ENCODE peak calls at places on chromosome 6, in seven cellular contexts. One of them, this sample, is unnamed.

GRCh38 chr6:167688123-167688522 is 138.6 kb upstream of the AFDN start:
- DNase-seq in pancreas: no peak
- DNase-seq in ovary: no peak
- DNase-seq in breast epithelium: no peak
- DNase-seq in CD4-positive, alpha-beta T cell: no peak
- DNase-seq in CD8-positive, alpha-beta T cell: no peak
- DNase-seq in ascending aorta: no peak
- DNase-seq in this sample: no peak

GRCh38 chr6:131669891-131670290 is 31.3 kb downstream of the OR2A4 start:
- DNase-seq in pancreas: no peak
- DNase-seq in ovary: no peak
- DNase-seq in breast epithelium: no peak
- DNase-seq in CD4-positive, alpha-beta T cell: no peak
- DNase-seq in CD8-positive, alpha-beta T cell: no peak
- DNase-seq in ascending aorta: no peak
- DNase-seq in this sample: no peak

GRCh38 chr6:7389451-7390217 is at the start of the genes CAGE1 and RIOK1:
- DNase-seq in pancreas: peak; percentile 97
- DNase-seq in ovary: peak; percentile 96
- DNase-seq in breast epithelium: peak; percentile 94
- DNase-seq in CD4-positive, alpha-beta T cell: peak; percentile 89
- DNase-seq in CD8-positive, alpha-beta T cell: peak; percentile 96
- DNase-seq in ascending aorta: peak; percentile 85
- DNase-seq in this sample: peak; percentile 95

GRCh38 chr6:146803601-146804000 is 204.8 kb downstream of the ADGB start:
- DNase-seq in pancreas: peak; percentile 56
- DNase-seq in ovary: peak; percentile 46
- DNase-seq in breast epithelium: no peak
- DNase-seq in CD4-positive, alpha-beta T cell: no peak
- DNase-seq in CD8-positive, alpha-beta T cell: no peak
- DNase-seq in ascending aorta: no peak
- DNase-seq in this sample: no peak

GRCh38 chr6:49923826-49924225 is 40.1 kb downstream of the DEFB114 start:
- DNase-seq in pancreas: no peak
- DNase-seq in ovary: no peak
- DNase-seq in breast epithelium: no peak
- DNase-seq in CD4-positive, alpha-beta T cell: no peak
- DNase-seq in CD8-positive, alpha-beta T cell: no peak
- DNase-seq in ascending aorta: no peak
- DNase-seq in this sample: no peak

GRCh38 chr6:113449051-113449450 is 408.1 kb upstream of the MARCKS start:
- DNase-seq in pancreas: no peak
- DNase-seq in ovary: no peak
- DNase-seq in breast epithelium: no peak
- DNase-seq in CD4-positive, alpha-beta T cell: no peak
- DNase-seq in CD8-positive, alpha-beta T cell: no peak
- DNase-seq in ascending aorta: no peak
- DNase-seq in this sample: peak; percentile 19

GRCh38 chr6:6661191-6661590 is 72.7 kb downstream of the LY86 start:
- DNase-seq in pancreas: no peak
- DNase-seq in ovary: no peak
- DNase-seq in breast epithelium: no peak
- DNase-seq in CD4-positive, alpha-beta T cell: no peak
- DNase-seq in CD8-positive, alpha-beta T cell: no peak
- DNase-seq in ascending aorta: no peak
- DNase-seq in this sample: no peak

GRCh38 chr6:36758516-36759176 is 61.0 kb downstream of the RAB44 start:
- DNase-seq in pancreas: no peak
- DNase-seq in ovary: no peak
- DNase-seq in breast epithelium: no peak
- DNase-seq in CD4-positive, alpha-beta T cell: no peak
- DNase-seq in CD8-positive, alpha-beta T cell: no peak
- DNase-seq in ascending aorta: no peak
- DNase-seq in this sample: no peak

GRCh38 chr6:3624268-3625136 is 127.0 kb downstream of the PXDC1 start:
- DNase-seq in pancreas: no peak
- DNase-seq in ovary: no peak
- DNase-seq in breast epithelium: peak; percentile 14
- DNase-seq in CD4-positive, alpha-beta T cell: no peak
- DNase-seq in CD8-positive, alpha-beta T cell: peak; percentile 40
- DNase-seq in ascending aorta: no peak
- DNase-seq in this sample: no peak

GRCh38 chr6:52245425-52245824 is 1.1 kb upstream of the IL17F start:
- DNase-seq in pancreas: no peak
- DNase-seq in ovary: no peak
- DNase-seq in breast epithelium: no peak
- DNase-seq in CD4-positive, alpha-beta T cell: no peak
- DNase-seq in CD8-positive, alpha-beta T cell: no peak
- DNase-seq in ascending aorta: no peak
- DNase-seq in this sample: no peak

GRCh38 chr6:90434096-90434495 is 137.5 kb upstream of the BACH2 start:
- DNase-seq in pancreas: no peak
- DNase-seq in ovary: no peak
- DNase-seq in breast epithelium: no peak
- DNase-seq in CD4-positive, alpha-beta T cell: no peak
- DNase-seq in CD8-positive, alpha-beta T cell: no peak
- DNase-seq in ascending aorta: no peak
- DNase-seq in this sample: no peak

DNA sequence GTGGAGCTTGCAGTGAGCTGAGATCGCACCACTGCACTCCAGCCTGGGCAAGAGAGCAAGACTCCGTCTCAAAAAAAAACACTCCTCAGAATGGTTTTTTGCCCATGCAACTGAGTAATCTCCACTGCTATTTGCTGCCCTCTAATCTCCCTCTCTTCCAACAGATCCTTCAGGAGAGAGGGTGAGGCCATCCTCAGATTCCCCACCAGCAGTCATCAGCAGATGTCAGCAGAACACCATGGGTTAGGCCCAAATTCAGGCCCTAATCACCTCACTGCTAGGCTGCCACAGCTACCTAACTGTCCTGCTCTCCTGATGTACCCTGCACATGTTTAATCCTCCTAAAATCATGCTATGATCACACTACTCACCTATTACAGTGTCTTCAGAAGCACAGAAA is 63.2 kb upstream of the BEND6 start:
- DNase-seq in pancreas: no peak
- DNase-seq in ovary: no peak
- DNase-seq in breast epithelium: no peak
- DNase-seq in CD4-positive, alpha-beta T cell: no peak
- DNase-seq in CD8-positive, alpha-beta T cell: no peak
- DNase-seq in ascending aorta: no peak
- DNase-seq in this sample: no peak
- TF ChIP-seq CTCF in pancreas: no peak
- TF ChIP-seq CTCF in ovary: no peak
- TF ChIP-seq CTCF in breast epithelium: no peak
- TF ChIP-seq CTCF in CD4-positive, alpha-beta T cell: no peak
- TF ChIP-seq CTCF in CD8-positive, alpha-beta T cell: no peak
- TF ChIP-seq CTCF in ascending aorta: no peak
- TF ChIP-seq CTCF in this sample: no peak

GRCh38 chr6:170445487-170445886 is 107.6 kb downstream of the PSMB1 start:
- DNase-seq in pancreas: no peak
- DNase-seq in ovary: no peak
- DNase-seq in breast epithelium: no peak
- DNase-seq in CD4-positive, alpha-beta T cell: no peak
- DNase-seq in CD8-positive, alpha-beta T cell: peak; percentile 38
- DNase-seq in ascending aorta: no peak
- DNase-seq in this sample: no peak

GRCh38 chr6:170443151-170443662 is 109.9 kb downstream of the PSMB1 start:
- DNase-seq in pancreas: no peak
- DNase-seq in ovary: no peak
- DNase-seq in breast epithelium: no peak
- DNase-seq in CD4-positive, alpha-beta T cell: no peak
- DNase-seq in CD8-positive, alpha-beta T cell: peak; percentile 45
- DNase-seq in ascending aorta: no peak
- DNase-seq in this sample: no peak

GRCh38 chr6:170444811-170445211 is 108.3 kb downstream of the PSMB1 start:
- DNase-seq in pancreas: no peak
- DNase-seq in ovary: no peak
- DNase-seq in breast epithelium: no peak
- DNase-seq in CD4-positive, alpha-beta T cell: no peak
- DNase-seq in CD8-positive, alpha-beta T cell: no peak
- DNase-seq in ascending aorta: no peak
- DNase-seq in this sample: no peak

GRCh38 chr6:170442596-170442995 is 110.5 kb downstream of the PSMB1 start:
- DNase-seq in pancreas: no peak
- DNase-seq in ovary: no peak
- DNase-seq in breast epithelium: no peak
- DNase-seq in CD4-positive, alpha-beta T cell: no peak
- DNase-seq in CD8-positive, alpha-beta T cell: peak; percentile 21
- DNase-seq in ascending aorta: no peak
- DNase-seq in this sample: no peak

DNA sequence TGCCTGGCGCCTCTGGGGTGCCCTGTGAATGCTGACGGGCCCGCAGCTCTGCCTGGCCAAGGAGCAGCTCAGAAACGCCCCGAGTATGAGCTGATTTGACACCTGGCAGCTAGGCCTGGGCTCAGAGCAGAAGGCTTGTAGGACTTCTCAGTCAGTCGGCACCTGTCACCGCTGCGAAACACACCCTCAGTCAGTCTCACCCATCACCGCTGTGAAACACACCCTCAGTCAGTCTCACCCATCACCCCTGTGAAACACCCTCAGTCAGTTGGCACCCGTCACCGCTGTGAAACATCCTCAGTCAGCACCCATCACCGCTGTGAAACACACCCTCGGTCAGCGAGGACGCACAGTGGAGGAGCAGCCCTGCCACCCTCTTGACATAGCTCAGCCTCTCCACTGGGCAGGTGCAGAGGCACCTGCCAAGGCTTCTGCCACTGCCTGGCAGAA is 109.0 kb downstream of the PSMB1 start:
- DNase-seq in pancreas: no peak
- DNase-seq in ovary: no peak
- DNase-seq in breast epithelium: no peak
- DNase-seq in CD4-positive, alpha-beta T cell: no peak
- DNase-seq in CD8-positive, alpha-beta T cell: peak; percentile 49
- DNase-seq in ascending aorta: no peak
- DNase-seq in this sample: no peak
- H3K27ac ChIP-seq in pancreas: no peak overlapping the region
- H3K27ac ChIP-seq in ovary: no peak overlapping the region
- H3K27ac ChIP-seq in breast epithelium: no peak overlapping the region
- H3K27ac ChIP-seq in CD4-positive, alpha-beta T cell: no peak overlapping the region
- H3K27ac ChIP-seq in CD8-positive, alpha-beta T cell: no peak overlapping the region
- H3K27ac ChIP-seq in ascending aorta: no peak overlapping the region
- H3K27ac ChIP-seq in this sample: no peak overlapping the region

DNA sequence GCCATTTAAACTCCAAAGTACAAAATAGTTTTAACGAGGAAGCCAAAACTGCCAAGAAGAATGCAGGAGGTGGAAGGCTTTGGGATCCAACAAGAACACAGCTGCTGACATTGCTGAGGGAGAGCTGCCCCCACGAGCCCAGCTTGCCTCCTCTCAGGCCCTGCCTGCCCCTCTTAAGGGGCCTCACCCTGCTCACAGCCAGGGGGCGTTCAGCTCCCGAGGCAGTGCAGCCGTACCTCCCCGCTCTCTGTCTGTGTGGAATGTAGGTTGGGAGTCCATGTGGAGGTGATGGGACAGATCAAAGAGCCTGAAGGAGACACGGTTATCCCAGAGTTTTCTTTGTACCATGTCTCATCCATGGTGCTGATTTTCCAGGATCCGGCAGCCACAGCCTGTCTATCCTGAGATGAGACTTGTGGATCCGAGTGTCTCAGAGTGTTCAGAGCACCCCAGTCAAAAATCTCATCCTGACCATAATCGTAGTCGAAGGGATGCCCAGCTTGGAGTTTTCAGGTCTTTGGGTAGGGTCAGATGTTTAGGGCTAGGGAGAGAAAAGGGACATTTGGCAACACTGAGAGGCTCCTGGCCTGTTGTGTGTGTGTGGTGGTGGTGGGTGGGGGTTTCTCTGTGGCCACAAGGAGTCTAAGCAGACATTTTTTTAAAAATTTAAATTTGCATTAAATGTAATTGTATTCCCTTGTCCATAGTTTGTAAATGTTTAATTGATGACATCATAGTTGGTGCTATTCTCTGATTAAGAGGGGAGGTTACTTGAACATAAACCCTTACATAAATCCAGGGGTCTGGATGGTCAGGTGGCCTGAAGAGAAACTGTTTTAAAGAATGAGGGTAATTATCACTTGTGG is 111.4 kb upstream of the CLDN20 start:
- DNase-seq in pancreas: no peak
- DNase-seq in ovary: no peak
- DNase-seq in breast epithelium: no peak
- DNase-seq in CD4-positive, alpha-beta T cell: no peak
- DNase-seq in CD8-positive, alpha-beta T cell: no peak
- DNase-seq in ascending aorta: no peak
- DNase-seq in this sample: no peak
- TF ChIP-seq CTCF in pancreas: no peak
- TF ChIP-seq CTCF in ovary: no peak
- TF ChIP-seq CTCF in breast epithelium: no peak
- TF ChIP-seq CTCF in CD4-positive, alpha-beta T cell: no peak
- TF ChIP-seq CTCF in CD8-positive, alpha-beta T cell: no peak
- TF ChIP-seq CTCF in ascending aorta: no peak
- TF ChIP-seq CTCF in this sample: no peak

GRCh38 chr6:391559-392440 is at the start of gene IRF4:
- DNase-seq in pancreas: no peak
- DNase-seq in ovary: no peak
- DNase-seq in breast epithelium: no peak
- DNase-seq in CD4-positive, alpha-beta T cell: peak; percentile 41
- DNase-seq in CD8-positive, alpha-beta T cell: no peak
- DNase-seq in ascending aorta: no peak
- DNase-seq in this sample: no peak

GRCh38 chr6:389622-390021 is 1.9 kb upstream of the IRF4 start:
- DNase-seq in pancreas: no peak
- DNase-seq in ovary: no peak
- DNase-seq in breast epithelium: no peak
- DNase-seq in CD4-positive, alpha-beta T cell: no peak
- DNase-seq in CD8-positive, alpha-beta T cell: no peak
- DNase-seq in ascending aorta: no peak
- DNase-seq in this sample: no peak

GRCh38 chr6:389143-389542 is 2.4 kb upstream of the IRF4 start:
- DNase-seq in pancreas: no peak
- DNase-seq in ovary: no peak
- DNase-seq in breast epithelium: no peak
- DNase-seq in CD4-positive, alpha-beta T cell: no peak
- DNase-seq in CD8-positive, alpha-beta T cell: no peak
- DNase-seq in ascending aorta: no peak
- DNase-seq in this sample: no peak

GRCh38 chr6:392441-393390 is 1.2 kb downstream of the IRF4 start:
- DNase-seq in pancreas: no peak
- DNase-seq in ovary: no peak
- DNase-seq in breast epithelium: no peak
- DNase-seq in CD4-positive, alpha-beta T cell: no peak
- DNase-seq in CD8-positive, alpha-beta T cell: no peak
- DNase-seq in ascending aorta: no peak
- DNase-seq in this sample: no peak

DNA sequence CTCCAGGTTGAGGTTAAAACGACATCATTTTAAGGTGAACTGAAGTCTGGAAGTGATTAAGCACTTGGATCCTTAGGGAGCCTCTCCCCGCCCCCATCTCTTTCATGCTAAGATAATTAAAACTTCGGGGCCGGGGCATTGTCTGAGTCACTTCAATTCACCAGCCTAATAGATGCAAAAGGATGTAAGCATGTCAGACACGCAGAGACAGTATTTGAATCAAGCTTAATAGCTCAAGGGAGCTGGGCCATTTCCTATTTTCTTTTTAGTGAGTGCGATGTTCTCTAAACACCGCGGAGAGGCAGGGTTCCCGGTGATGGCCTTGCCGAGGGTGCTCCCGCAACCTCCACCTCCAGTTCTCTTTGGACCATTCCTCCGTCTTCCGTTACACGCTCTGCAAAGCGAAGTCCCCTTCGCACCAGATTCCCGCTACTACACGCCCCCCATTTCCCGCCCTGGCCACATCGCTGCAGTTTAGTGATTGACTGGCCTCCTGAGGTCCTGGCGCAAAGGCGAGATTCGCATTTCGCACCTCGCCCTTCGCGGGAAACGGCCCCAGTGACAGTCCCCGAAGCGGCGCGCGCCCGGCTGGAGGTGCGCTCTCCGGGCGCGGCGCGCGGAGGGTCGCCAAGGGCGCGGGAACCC is 516 bp upstream of the IRF4 start:
- DNase-seq in pancreas: no peak
- DNase-seq in ovary: no peak
- DNase-seq in breast epithelium: no peak
- DNase-seq in CD4-positive, alpha-beta T cell: no peak
- DNase-seq in CD8-positive, alpha-beta T cell: no peak
- DNase-seq in ascending aorta: no peak
- DNase-seq in this sample: no peak
- H3K27ac ChIP-seq in pancreas: no peak overlapping the region
- H3K27ac ChIP-seq in ovary: no peak overlapping the region
- H3K27ac ChIP-seq in breast epithelium: no peak overlapping the region
- H3K27ac ChIP-seq in CD4-positive, alpha-beta T cell: no peak overlapping the region
- H3K27ac ChIP-seq in CD8-positive, alpha-beta T cell: no peak overlapping the region
- H3K27ac ChIP-seq in ascending aorta: no peak overlapping the region
- H3K27ac ChIP-seq in this sample: no peak overlapping the region